ENCODE peak calls at places on chromosomes 6 and 20, in five cellular contexts. R, Q, X, N and S are unnamed samples.

GRCh38 chr6:118344014-118344670 is 204.0 kb upstream of the PLN start:
- DNase-seq in R (no peak), Q (no peak), X (no peak), N (no peak), S (no peak)

GRCh38 chr20:50842821-50843220 is 48.0 kb downstream of the BCAS4 start:
- DNase-seq in R (no peak), Q (no peak), X (no peak), N (no peak), S (no peak)

GRCh38 chr6:89140347-89141159 is 5.3 kb upstream of the PM20D2 start:
- DNase-seq in R (peak; percentile 57), Q (no peak), X (no peak), N (no peak), S (no peak)

GRCh38 chr6:30325873-30326445 is 768 bp upstream of the TRIM39 start:
- DNase-seq in R (peak; percentile 61), Q (peak; percentile 83), X (no peak), N (peak; percentile 81), S (no peak)

GRCh38 chr20:53503517-53503919 is 90.1 kb downstream of the ZNF217 start:
- DNase-seq in R (no peak), Q (no peak), X (no peak), N (no peak), S (no peak)

GRCh38 chr6:159431750-159432149 is 261.3 kb downstream of the SOD2 start:
- DNase-seq in R (no peak), Q (no peak), X (no peak), N (no peak), S (no peak)

GRCh38 chr6:79467716-79468115 is 69.5 kb downstream of the LCA5 start:
- DNase-seq in R (no peak), Q (no peak), X (no peak), N (peak; percentile 6), S (no peak)

GRCh38 chr6:145963216-145964068 is 716 bp downstream of the SHPRH start:
- DNase-seq in R (peak; percentile 58), Q (peak; percentile 89), X (peak; percentile 21), N (peak; percentile 78), S (peak; percentile 42)